ENCODE peak calls at places on chromosomes 7 and 10, in five cellular contexts. Q is activated T-helper 1 cell treated with anti-CD3 and anti-CD28 coated beads, Interleukin-12 subunit alpha, Interleukin-12 subunit beta, Interleukin-2, Interleukin-4 antibody, amounts not matched to agents 30 ng/mL and 10 ng/mL and 1 ng/mL, durations not matched to agents 14 hours and 24 hours and 36 hours; B is nucleus accumbens; L is posterior cingulate gyrus; T is iris pigment epithelial cell. R is an unnamed sample.
A peak's percentile ranks its signal among the peaks of the same experiment; 100 is the strongest.

GRCh38 chr10:12799746-12800145 is 201.8 kb downstream of the CCDC3 start:
- DNase-seq in B (no peak), T (no peak), Q (no peak), L (no peak), R (no peak)

GRCh38 chr10:33772370-33773331 is 438.2 kb upstream of the NRP1 start:
- DNase-seq in Q (no peak), B (no peak), T (peak; percentile 7), L (no peak), R (no peak)

GRCh38 chr7:32115831-32116230 is 45.6 kb upstream of the PDE1C start:
- DNase-seq in T (no peak), Q (no peak), B (no peak), L (no peak), R (no peak)

GRCh38 chr10:124680675-124681074 is 63.5 kb downstream of the FAM53B start:
- DNase-seq in Q (no peak), L (no peak), B (no peak), T (peak; percentile 76), R (no peak)

GRCh38 chr10:81177651-81178244 is 640.0 kb downstream of the SH2D4B start:
- DNase-seq in Q (no peak), L (no peak), B (no peak), T (no peak), R (no peak)

GRCh38 chr7:40232242-40232929 is 97.6 kb downstream of the SUGCT start:
- DNase-seq in T (peak; percentile 82), Q (no peak), B (no peak), L (no peak), R (no peak)

GRCh38 chr7:17183630-17184328 is 114.7 kb upstream of the AHR start:
- DNase-seq in Q (no peak), T (peak; percentile 24), L (no peak), B (no peak), R (no peak)

GRCh38 chr10:125022671-125023070 is 80.7 kb downstream of the ZRANB1 start:
- DNase-seq in B (no peak), Q (no peak), L (no peak), T (no peak), R (no peak)

GRCh38 chr10:6269953-6270867 is 67.5 kb downstream of the PFKFB3 start:
- DNase-seq in T (peak; percentile 38), Q (peak; percentile 72), B (no peak), L (no peak), R (peak; percentile 74)

GRCh38 chr10:47380341-47381215 is 3.5 kb downstream of the ZNF488 start:
- DNase-seq in Q (no peak), B (no peak), T (no peak), L (no peak), R (no peak)

GRCh38 chr10:129936266-129936922 is 27.7 kb downstream of the EBF3 start:
- DNase-seq in Q (no peak), L (no peak), B (no peak), T (no peak), R (no peak)

GRCh38 chr7:93053209-93053945 is 64.4 kb downstream of the SAMD9 start:
- DNase-seq in T (no peak), B (no peak), L (no peak), Q (no peak), R (no peak)

GRCh38 chr7:81110673-81111072 is 191.8 kb upstream of the SEMA3C start:
- DNase-seq in L (no peak), B (no peak), T (no peak), Q (no peak), R (no peak)

GRCh38 chr10:131574363-131574706 is 262.8 kb upstream of the TCERG1L start:
- DNase-seq in Q (no peak), T (no peak), B (no peak), L (no peak), R (no peak)

GRCh38 chr7:155567646-155568334 is 21.4 kb upstream of the CNPY1 start:
- DNase-seq in B (no peak), Q (no peak), T (no peak), L (no peak), R (no peak)

GRCh38 chr7:2544541-2545188 is 10.7 kb downstream of the BRAT1 start:
- DNase-seq in Q (no peak), T (no peak), B (no peak), L (no peak), R (no peak)

GRCh38 chr7:25952277-25953057 is 199.5 kb upstream of the NFE2L3 start:
- DNase-seq in B (no peak), L (no peak), T (no peak), Q (no peak), R (no peak)

GRCh38 chr7:31432166-31432565 is 81.7 kb upstream of the ITPRID1 start:
- DNase-seq in Q (no peak), B (no peak), L (no peak), T (no peak), R (no peak)

GRCh38 chr10:110501142-110501937 is 3.6 kb downstream of the DUSP5 start:
- DNase-seq in L (peak; percentile 51), T (peak; percentile 95), Q (peak; percentile 76), B (peak; percentile 25), R (peak; percentile 63)

GRCh38 chr10:48306870-48307531 is 524 bp downstream of the MAPK8 start:
- DNase-seq in L (peak; percentile 38), T (peak; percentile 62), Q (peak; percentile 65), B (peak; percentile 73), R (no peak)

GRCh38 chr7:157211710-157212109 is 73.0 kb downstream of the UBE3C start:
- DNase-seq in T (peak; percentile 72), B (no peak), L (no peak), Q (no peak), R (no peak)

GRCh38 chr10:95236068-95236903 is 42.2 kb downstream of the ACSM6 start:
- DNase-seq in T (peak; percentile 84), L (no peak), Q (no peak), B (no peak), R (peak; percentile 58)

GRCh38 chr7:30201161-30201666 is 66.4 kb downstream of the MTURN start:
- DNase-seq in L (no peak), T (no peak), B (peak; percentile 11), Q (no peak), R (no peak)

GRCh38 chr7:82044497-82045080 is 274.7 kb upstream of the HGF start:
- DNase-seq in B (peak; percentile 7), L (no peak), T (peak; percentile 62), Q (no peak), R (no peak)

GRCh38 chr7:102029616-102030015 is 212.2 kb downstream of the CUX1 start:
- DNase-seq in B (no peak), T (no peak), L (no peak), Q (no peak), R (no peak)

GRCh38 chr10:50350366-50350765 is 99.0 kb upstream of the ASAH2 start:
- DNase-seq in B (no peak), Q (no peak), T (no peak), L (no peak), R (no peak)

GRCh38 chr10:6014241-6014761 is 37.0 kb upstream of the IL15RA start:
- DNase-seq in Q (peak; percentile 30), L (peak; percentile 44), B (peak; percentile 22), T (peak; percentile 32), R (peak; percentile 50)

GRCh38 chr7:40815512-40815911 is 680.7 kb downstream of the SUGCT start:
- DNase-seq in L (no peak), Q (no peak), T (peak; percentile 42), B (no peak), R (no peak)

GRCh38 chr10:12849351-12850181 is 151.9 kb downstream of the CCDC3 start:
- DNase-seq in T (no peak), Q (no peak), L (no peak), B (no peak), R (no peak)

GRCh38 chr7:90727412-90727811 is 131.3 kb downstream of the CDK14 start:
- DNase-seq in T (no peak), L (no peak), Q (no peak), B (no peak), R (no peak)

GRCh38 chr7:55127622-55128081 is 108.8 kb downstream of the EGFR start:
- DNase-seq in L (no peak), T (peak; percentile 91), B (no peak), Q (no peak), R (no peak)

GRCh38 chr10:98170249-98171117 is 36.0 kb downstream of the R3HCC1L start:
- DNase-seq in B (peak; percentile 2), L (no peak), Q (no peak), T (peak; percentile 51), R (peak; percentile 11)

GRCh38 chr7:66047426-66047825 is 28.2 kb upstream of the ASL start:
- DNase-seq in L (no peak), B (no peak), Q (no peak), T (peak; percentile 96), R (no peak)

GRCh38 chr7:127250312-127251047 is 2.3 kb downstream of the GRM8 start:
- DNase-seq in B (no peak), L (no peak), T (no peak), Q (no peak), R (no peak)